ENCODE peak calls at places on chromosomes 3 and 15, in four cellular contexts. E is progenitor cell of endocrine pancreas, D is fibroblast of villous mesenchyme, P is fibroblast of mammary gland. K is an unnamed sample.

GRCh38 chr15:32936283-32936918 is 218.6 kb downstream of the GREM1 start:
- DNase-seq in D (peak; percentile 71), P (peak; percentile 83), E (no peak), K (peak; percentile 48)

GRCh38 chr3:142913432-142913831 is 24.5 kb upstream of the PCOLCE2 start:
- DNase-seq in D (no peak), P (no peak), E (no peak), K (no peak)

GRCh38 chr15:55202206-55202605 is 5.5 kb upstream of the RSL24D1 start:
- DNase-seq in E (no peak), P (no peak), D (no peak), K (no peak)

GRCh38 chr3:133127381-133127780 is 89.2 kb downstream of the TMEM108 start:
- DNase-seq in E (no peak), D (no peak), P (no peak), K (no peak)

GRCh38 chr3:58776231-58776630 is 109.7 kb upstream of the FAM3D start:
- DNase-seq in P (peak; percentile 5), E (no peak), D (no peak), K (peak; percentile 1)

GRCh38 chr3:37913531-37913930 is 51.9 kb downstream of the CTDSPL start:
- DNase-seq in E (no peak), D (no peak), P (no peak), K (no peak)

GRCh38 chr3:81436182-81436581 is 325.3 kb downstream of the GBE1 start:
- DNase-seq in P (no peak), D (no peak), E (no peak), K (no peak)

GRCh38 chr15:70856177-70856883 is 2.4 kb upstream of the LARP6 start:
- DNase-seq in E (no peak), P (peak; percentile 34), D (no peak), K (no peak)

GRCh38 chr3:102123590-102124190 is 274.4 kb downstream of the NFKBIZ start:
- DNase-seq in P (peak; percentile 43), D (no peak), E (no peak), K (peak; percentile 47)

GRCh38 chr3:114623420-114624046 is 329.7 kb downstream of the TIGIT start:
- DNase-seq in E (no peak), P (no peak), D (no peak), K (no peak)

GRCh38 chr3:45980819-45981218 is 14.8 kb downstream of the FYCO1 start:
- DNase-seq in E (no peak), D (no peak), P (peak; percentile 66), K (no peak)

GRCh38 chr3:8443829-8444791 is 57.5 kb upstream of the LMCD1 start:
- DNase-seq in P (peak; percentile 99), D (peak; percentile 99), E (peak; percentile 69), K (peak; percentile 88)

DNA sequence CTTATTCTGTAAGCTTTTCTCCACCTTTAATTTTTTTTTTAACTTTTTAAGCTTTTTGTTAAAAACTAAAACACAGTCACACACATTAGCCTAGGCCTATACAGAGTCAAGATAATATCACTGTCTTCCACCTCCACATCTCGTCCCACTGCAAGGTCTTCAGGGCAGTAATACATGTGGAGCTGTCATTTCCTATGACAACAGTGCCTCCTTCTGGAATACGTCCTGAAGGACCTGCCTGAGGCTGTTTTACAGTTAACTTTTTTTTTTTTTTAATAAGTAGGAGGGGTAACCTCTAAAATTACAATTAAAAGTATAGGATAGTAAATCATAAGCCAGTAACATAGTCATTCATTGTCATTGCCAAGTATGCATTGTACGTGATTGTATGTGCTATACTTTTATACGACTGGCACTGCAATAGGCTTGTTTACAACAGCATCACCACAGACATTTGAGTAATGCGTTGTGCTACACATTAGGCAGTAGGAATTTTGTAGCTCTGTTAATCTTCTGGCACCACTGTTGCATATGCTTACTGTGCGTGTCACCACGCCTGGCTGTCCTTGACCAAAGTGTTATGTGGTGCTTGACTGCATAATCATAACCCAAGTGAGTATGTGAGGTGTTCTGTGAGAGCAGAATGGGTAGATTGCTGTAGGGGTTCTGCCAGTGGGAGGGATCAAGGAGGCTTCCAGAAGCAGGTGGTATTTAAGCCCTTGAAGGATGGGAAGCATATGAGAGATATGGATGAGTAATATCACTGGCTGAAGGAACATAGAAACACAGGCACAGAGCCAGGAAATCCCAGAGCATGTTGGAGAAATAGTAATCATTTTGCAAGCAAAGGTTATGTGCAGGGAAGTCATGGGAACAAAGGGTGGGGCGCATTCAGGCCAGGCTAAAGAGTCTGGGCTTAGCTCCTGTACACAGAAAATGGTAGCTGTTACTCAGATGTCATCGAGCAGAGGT is 18.3 kb downstream of the FBXO22 start:
- DNase-seq in P (peak; percentile 94), E (no peak), D (peak; percentile 98), K (peak; percentile 96)
- TF ChIP-seq CTCF in P (peak; percentile 43), E (peak; percentile 60), D (peak; percentile 53), K (peak; percentile 34)

GRCh38 chr3:31981206-31982181 is at the start of the genes OSBPL10 and ZNF860:
- DNase-seq in P (peak; percentile 90), E (peak; percentile 46), D (peak; percentile 96), K (peak; percentile 95)
- TF ChIP-seq CTCF in P (no peak), E (no peak), D (no peak), K (no peak)

GRCh38 chr3:184630861-184631260 is 69.3 kb downstream of the EPHB3 start:
- DNase-seq in E (no peak), D (no peak), P (no peak), K (no peak)

GRCh38 chr3:184635126-184635525 is 73.5 kb downstream of the EPHB3 start:
- DNase-seq in P (no peak), E (no peak), D (no peak), K (peak; percentile 58)

GRCh38 chr3:184631339-184631965 is 69.9 kb downstream of the EPHB3 start:
- DNase-seq in D (no peak), P (no peak), E (no peak), K (no peak)

GRCh38 chr3:184633185-184633584 is 71.6 kb downstream of the EPHB3 start:
- DNase-seq in P (no peak), D (no peak), E (no peak), K (no peak)

DNA sequence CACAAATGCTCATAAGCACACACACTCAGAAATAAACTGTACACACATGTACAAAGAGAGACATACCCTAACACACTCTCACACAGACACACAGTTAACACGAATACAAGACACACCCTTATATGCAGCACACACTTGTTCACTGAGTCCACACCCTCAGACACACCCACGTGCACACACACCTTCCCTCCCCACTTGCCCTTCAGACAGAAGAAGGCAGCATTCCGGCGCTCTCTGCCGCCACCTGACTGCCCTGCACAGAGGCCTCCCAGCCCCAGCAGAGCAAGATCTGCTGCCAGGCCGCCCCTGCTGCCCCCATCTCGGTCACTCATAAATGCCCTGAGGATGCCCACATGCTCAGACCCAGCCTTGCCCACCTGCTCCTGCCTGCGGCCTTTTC is 71.0 kb downstream of the EPHB3 start:
- DNase-seq in E (no peak), D (no peak), P (no peak), K (no peak)
- TF ChIP-seq CTCF in E (no peak), D (no peak), P (no peak), K (no peak)

GRCh38 chr15:68335655-68336054 is 58.1 kb downstream of the FEM1B start:
- DNase-seq in D (no peak), E (no peak), P (no peak), K (no peak)
- TF ChIP-seq CTCF in D (no peak), E (no peak), P (no peak), K (no peak)

GRCh38 chr3:192825657-192826200 is 91.9 kb downstream of the MB21D2 start:
- DNase-seq in E (no peak), P (peak; percentile 70), D (no peak), K (peak; percentile 94)
- TF ChIP-seq CTCF in E (peak; percentile 25), P (peak; percentile 17), D (no peak), K (no peak)

GRCh38 chr3:186930143-186930638 is at the start of gene ST6GAL1:
- DNase-seq in E (peak; percentile 58), P (peak; percentile 45), D (peak; percentile 17), K (peak; percentile 55)
- TF ChIP-seq CTCF in E (peak; percentile 46), P (peak; percentile 19), D (peak; percentile 10), K (no peak)

K was measured in MCF 10A.